ENCODE peak calls at places on chromosome 10, in eight cellular contexts. One of them, this sample, is unnamed.
A peak's percentile ranks its signal among the peaks of the same experiment; 100 is the strongest.

GRCh38 chr10:77472146-77472545 is 165.5 kb downstream of the KCNMA1 start:
- ATAC-seq in HCT116: no peak
- ATAC-seq in GM23338: no peak
- ATAC-seq in GM12878: no peak
- ATAC-seq in Panc1: no peak
- ATAC-seq in K562: no peak
- ATAC-seq in upper lobe of left lung: no peak
- ATAC-seq in HepG2: no peak
- ATAC-seq in this sample: no peak

GRCh38 chr10:5504146-5505072 is 5.0 kb upstream of the CALML5 start:
- ATAC-seq in HepG2: no peak
- ATAC-seq in HCT116: no peak
- ATAC-seq in GM23338: no peak
- ATAC-seq in upper lobe of left lung: no peak
- ATAC-seq in Panc1: no peak
- ATAC-seq in GM12878: no peak
- ATAC-seq in K562: no peak
- ATAC-seq in this sample: no peak

GRCh38 chr10:128268015-128268722 is 141.9 kb upstream of the MKI67 start:
- ATAC-seq in HepG2: peak; percentile 83
- ATAC-seq in upper lobe of left lung: no peak
- ATAC-seq in HCT116: peak; percentile 84
- ATAC-seq in Panc1: peak; percentile 84
- ATAC-seq in GM12878: peak; percentile 38
- ATAC-seq in K562: peak; percentile 96
- ATAC-seq in GM23338: peak; percentile 92
- ATAC-seq in this sample: no peak

GRCh38 chr10:5274795-5275194 is 78.2 kb downstream of the AKR1C4 start:
- ATAC-seq in GM12878: no peak
- ATAC-seq in GM23338: no peak
- ATAC-seq in K562: no peak
- ATAC-seq in HCT116: no peak
- ATAC-seq in HepG2: no peak
- ATAC-seq in upper lobe of left lung: no peak
- ATAC-seq in Panc1: no peak
- ATAC-seq in this sample: no peak

GRCh38 chr10:101879456-101880189 is 36.0 kb upstream of the KCNIP2 start:
- ATAC-seq in GM12878: no peak
- ATAC-seq in GM23338: no peak
- ATAC-seq in HCT116: no peak
- ATAC-seq in Panc1: peak; percentile 64
- ATAC-seq in upper lobe of left lung: no peak
- ATAC-seq in K562: no peak
- ATAC-seq in HepG2: no peak
- ATAC-seq in this sample: no peak

GRCh38 chr10:45580781-45581496 is 91.6 kb downstream of the ZFAND4 start:
- ATAC-seq in GM12878: peak; percentile 84
- ATAC-seq in upper lobe of left lung: no peak
- ATAC-seq in GM23338: peak; percentile 58
- ATAC-seq in HCT116: no peak
- ATAC-seq in K562: peak; percentile 86
- ATAC-seq in Panc1: peak; percentile 87
- ATAC-seq in HepG2: no peak
- ATAC-seq in this sample: no peak

GRCh38 chr10:79938728-79939380 is 10.1 kb downstream of the SFTPD start:
- ATAC-seq in upper lobe of left lung: peak; percentile 66
- ATAC-seq in GM23338: no peak
- ATAC-seq in HCT116: no peak
- ATAC-seq in K562: no peak
- ATAC-seq in HepG2: no peak
- ATAC-seq in Panc1: no peak
- ATAC-seq in GM12878: peak; percentile 78
- ATAC-seq in this sample: peak; percentile 66

GRCh38 chr10:121323448-121323847 is 274.8 kb downstream of the FGFR2 start:
- ATAC-seq in HCT116: no peak
- ATAC-seq in K562: no peak
- ATAC-seq in upper lobe of left lung: no peak
- ATAC-seq in HepG2: no peak
- ATAC-seq in Panc1: no peak
- ATAC-seq in GM12878: no peak
- ATAC-seq in GM23338: no peak
- ATAC-seq in this sample: no peak

GRCh38 chr10:43061764-43062163 is 15.1 kb upstream of the RET start:
- ATAC-seq in HepG2: no peak
- ATAC-seq in K562: no peak
- ATAC-seq in GM23338: no peak
- ATAC-seq in Panc1: no peak
- ATAC-seq in GM12878: no peak
- ATAC-seq in upper lobe of left lung: no peak
- ATAC-seq in HCT116: no peak
- ATAC-seq in this sample: no peak

GRCh38 chr10:127441350-127442219 is 107.5 kb upstream of the NPS start:
- ATAC-seq in Panc1: no peak
- ATAC-seq in HepG2: no peak
- ATAC-seq in HCT116: no peak
- ATAC-seq in upper lobe of left lung: no peak
- ATAC-seq in K562: no peak
- ATAC-seq in GM12878: no peak
- ATAC-seq in GM23338: peak; percentile 92
- ATAC-seq in this sample: peak; percentile 16

GRCh38 chr10:52216852-52217251 is 97.2 kb upstream of the DKK1 start:
- ATAC-seq in Panc1: peak; percentile 57
- ATAC-seq in HCT116: no peak
- ATAC-seq in GM12878: peak; percentile 67
- ATAC-seq in K562: no peak
- ATAC-seq in upper lobe of left lung: no peak
- ATAC-seq in GM23338: no peak
- ATAC-seq in HepG2: no peak
- ATAC-seq in this sample: no peak

GRCh38 chr10:103395754-103396066 is 565 bp downstream of the ATP5MK start:
- ATAC-seq in upper lobe of left lung: peak; percentile 34
- ATAC-seq in HepG2: peak; percentile 38
- ATAC-seq in GM23338: peak; percentile 13
- ATAC-seq in Panc1: peak; percentile 5
- ATAC-seq in K562: peak; percentile 18
- ATAC-seq in GM12878: peak; percentile 7
- ATAC-seq in HCT116: peak; percentile 0
- ATAC-seq in this sample: no peak

GRCh38 chr10:63760034-63760707 is 239.0 kb downstream of the REEP3 start:
- ATAC-seq in HCT116: no peak
- ATAC-seq in HepG2: no peak
- ATAC-seq in GM23338: no peak
- ATAC-seq in upper lobe of left lung: no peak
- ATAC-seq in Panc1: no peak
- ATAC-seq in GM12878: no peak
- ATAC-seq in K562: no peak
- ATAC-seq in this sample: no peak

GRCh38 chr10:103986360-103986759 is 19.4 kb downstream of the SLK start:
- ATAC-seq in K562: no peak
- ATAC-seq in HCT116: no peak
- ATAC-seq in GM12878: peak; percentile 56
- ATAC-seq in GM23338: no peak
- ATAC-seq in HepG2: no peak
- ATAC-seq in upper lobe of left lung: no peak
- ATAC-seq in Panc1: peak; percentile 41
- ATAC-seq in this sample: no peak

GRCh38 chr10:60479305-60480020 is 89.8 kb upstream of the ANK3 start:
- ATAC-seq in Panc1: no peak
- ATAC-seq in HCT116: no peak
- ATAC-seq in GM12878: peak; percentile 55
- ATAC-seq in upper lobe of left lung: no peak
- ATAC-seq in HepG2: no peak
- ATAC-seq in K562: no peak
- ATAC-seq in GM23338: peak; percentile 42
- ATAC-seq in this sample: no peak

GRCh38 chr10:31261502-31262311 is 57.3 kb upstream of the ZEB1 start:
- ATAC-seq in HCT116: no peak
- ATAC-seq in GM12878: no peak
- ATAC-seq in K562: no peak
- ATAC-seq in upper lobe of left lung: no peak
- ATAC-seq in Panc1: no peak
- ATAC-seq in GM23338: no peak
- ATAC-seq in HepG2: no peak
- ATAC-seq in this sample: no peak

GRCh38 chr10:19826712-19827111 is 10.5 kb downstream of the PLXDC2 start:
- ATAC-seq in upper lobe of left lung: no peak
- ATAC-seq in GM12878: no peak
- ATAC-seq in K562: no peak
- ATAC-seq in Panc1: no peak
- ATAC-seq in GM23338: no peak
- ATAC-seq in HCT116: no peak
- ATAC-seq in HepG2: no peak
- ATAC-seq in this sample: peak; percentile 44

GRCh38 chr10:10213237-10213636 is 804.4 kb upstream of the CELF2 start:
- ATAC-seq in upper lobe of left lung: no peak
- ATAC-seq in HCT116: no peak
- ATAC-seq in Panc1: no peak
- ATAC-seq in K562: no peak
- ATAC-seq in GM12878: peak; percentile 71
- ATAC-seq in GM23338: no peak
- ATAC-seq in HepG2: no peak
- ATAC-seq in this sample: no peak

GRCh38 chr10:121076760-121077159 is 225.6 kb downstream of the WDR11 start:
- ATAC-seq in HCT116: no peak
- ATAC-seq in GM23338: no peak
- ATAC-seq in Panc1: no peak
- ATAC-seq in upper lobe of left lung: peak; percentile 65
- ATAC-seq in K562: no peak
- ATAC-seq in HepG2: no peak
- ATAC-seq in GM12878: no peak
- ATAC-seq in this sample: peak; percentile 34

GRCh38 chr10:119353438-119353837 is 146.1 kb downstream of the GRK5 start:
- ATAC-seq in Panc1: no peak
- ATAC-seq in GM12878: no peak
- ATAC-seq in upper lobe of left lung: no peak
- ATAC-seq in GM23338: no peak
- ATAC-seq in HCT116: no peak
- ATAC-seq in K562: no peak
- ATAC-seq in HepG2: no peak
- ATAC-seq in this sample: no peak

GRCh38 chr10:29127731-29128130 is 161.1 kb upstream of the LYZL1 start:
- ATAC-seq in GM12878: no peak
- ATAC-seq in HCT116: no peak
- ATAC-seq in Panc1: no peak
- ATAC-seq in HepG2: no peak
- ATAC-seq in GM23338: no peak
- ATAC-seq in K562: no peak
- ATAC-seq in upper lobe of left lung: no peak
- ATAC-seq in this sample: no peak

GRCh38 chr10:113027574-113028392 is 77.7 kb downstream of the TCF7L2 start:
- ATAC-seq in HCT116: no peak
- ATAC-seq in HepG2: peak; percentile 78
- ATAC-seq in GM23338: peak; percentile 53
- ATAC-seq in GM12878: no peak
- ATAC-seq in upper lobe of left lung: no peak
- ATAC-seq in K562: no peak
- ATAC-seq in Panc1: peak; percentile 35
- ATAC-seq in this sample: no peak

DNA sequence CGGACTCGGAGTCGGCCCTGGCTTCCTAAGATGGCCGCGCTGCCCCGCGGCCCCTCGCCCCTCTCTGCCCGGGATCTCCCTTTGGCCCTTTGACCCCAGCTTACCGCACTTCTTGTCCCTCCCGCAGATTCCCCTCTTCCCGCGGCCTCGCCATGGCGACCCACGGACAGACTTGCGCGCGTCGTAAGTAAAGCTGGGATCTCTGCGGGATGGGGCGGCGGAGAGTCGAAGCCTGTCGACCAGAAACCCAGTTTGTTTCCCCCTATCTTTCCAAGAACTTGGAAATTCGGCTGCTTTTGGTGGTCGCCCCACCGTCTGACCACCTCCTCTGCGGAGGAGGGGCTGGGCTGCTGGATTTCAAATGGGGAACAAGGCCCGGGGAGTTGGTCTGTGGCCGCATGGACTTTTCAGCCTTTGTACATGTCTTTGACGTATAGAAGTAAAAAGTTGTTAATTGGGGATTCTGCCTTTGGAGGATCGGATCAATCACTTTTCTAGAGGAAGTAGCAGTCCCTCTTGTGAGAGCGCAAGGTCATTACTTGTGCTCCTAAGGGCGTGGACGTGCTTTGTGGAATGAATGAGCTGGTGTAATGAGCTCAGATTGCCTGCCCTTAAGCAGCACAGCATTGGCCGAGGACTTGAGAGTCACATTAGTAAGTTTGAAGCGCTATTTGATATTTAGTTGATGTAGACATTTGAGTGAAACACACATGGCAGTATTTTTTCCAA is 575 bp downstream of the VDAC2 start:
- ATAC-seq in Panc1: peak; percentile 62
- ATAC-seq in upper lobe of left lung: no peak
- ATAC-seq in GM12878: peak; percentile 65
- ATAC-seq in HCT116: peak; percentile 49
- ATAC-seq in HepG2: peak; percentile 67
- ATAC-seq in GM23338: peak; percentile 9
- ATAC-seq in K562: peak; percentile 70
- ATAC-seq in this sample: no peak
- TF ChIP-seq POLR2AphosphoS5 in Panc1: no peak
- TF ChIP-seq POLR2AphosphoS5 in upper lobe of left lung: no peak
- TF ChIP-seq POLR2AphosphoS5 in GM12878: peak; percentile 4
- TF ChIP-seq POLR2AphosphoS5 in HCT116: no peak
- TF ChIP-seq POLR2AphosphoS5 in HepG2: peak; percentile 23
- TF ChIP-seq POLR2AphosphoS5 in GM23338: no peak
- TF ChIP-seq POLR2AphosphoS5 in K562: peak; percentile 37
- TF ChIP-seq POLR2AphosphoS5 in this sample: no peak

GRCh38 chr10:62616885-62617635 is 187.5 kb upstream of the ADO start:
- ATAC-seq in upper lobe of left lung: no peak
- ATAC-seq in K562: no peak
- ATAC-seq in GM12878: peak; percentile 12
- ATAC-seq in GM23338: no peak
- ATAC-seq in Panc1: no peak
- ATAC-seq in HepG2: no peak
- ATAC-seq in HCT116: no peak
- ATAC-seq in this sample: no peak
- TF ChIP-seq POLR2AphosphoS5 in upper lobe of left lung: no peak
- TF ChIP-seq POLR2AphosphoS5 in K562: no peak
- TF ChIP-seq POLR2AphosphoS5 in GM12878: no peak
- TF ChIP-seq POLR2AphosphoS5 in GM23338: no peak
- TF ChIP-seq POLR2AphosphoS5 in Panc1: no peak
- TF ChIP-seq POLR2AphosphoS5 in HepG2: no peak
- TF ChIP-seq POLR2AphosphoS5 in HCT116: no peak
- TF ChIP-seq POLR2AphosphoS5 in this sample: no peak

GRCh38 chr10:124119933-124120332 is 26.5 kb upstream of the CHST15 start:
- ATAC-seq in HCT116: no peak
- ATAC-seq in GM23338: no peak
- ATAC-seq in Panc1: no peak
- ATAC-seq in GM12878: no peak
- ATAC-seq in K562: no peak
- ATAC-seq in HepG2: no peak
- ATAC-seq in upper lobe of left lung: peak; percentile 63
- ATAC-seq in this sample: peak; percentile 52
- TF ChIP-seq POLR2AphosphoS5 in HCT116: no peak
- TF ChIP-seq POLR2AphosphoS5 in GM23338: no peak
- TF ChIP-seq POLR2AphosphoS5 in Panc1: no peak
- TF ChIP-seq POLR2AphosphoS5 in GM12878: no peak
- TF ChIP-seq POLR2AphosphoS5 in K562: no peak
- TF ChIP-seq POLR2AphosphoS5 in HepG2: no peak
- TF ChIP-seq POLR2AphosphoS5 in upper lobe of left lung: peak; percentile 57
- TF ChIP-seq POLR2AphosphoS5 in this sample: no peak

DNA sequence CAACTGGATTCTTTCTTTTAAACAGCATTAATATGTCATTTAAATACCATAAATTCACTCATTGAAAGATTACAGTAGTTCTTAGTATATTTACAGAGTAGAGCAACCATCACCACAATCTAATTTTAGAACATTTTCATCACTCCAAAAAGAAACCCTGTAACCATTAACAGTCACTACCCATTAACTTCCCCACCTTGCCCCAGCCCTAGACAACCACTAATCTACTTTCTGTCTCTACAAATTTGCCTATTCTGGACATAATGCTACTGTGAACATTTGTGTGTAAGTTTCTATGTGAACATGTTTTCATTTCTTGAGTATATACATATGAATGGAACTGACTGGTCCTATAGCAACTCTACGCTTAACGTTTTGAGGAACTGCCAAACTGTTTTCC is 42.4 kb downstream of the P4HA1 start:
- ATAC-seq in HepG2: no peak
- ATAC-seq in GM12878: peak; percentile 94
- ATAC-seq in HCT116: no peak
- ATAC-seq in GM23338: no peak
- ATAC-seq in Panc1: no peak
- ATAC-seq in K562: no peak
- ATAC-seq in upper lobe of left lung: no peak
- ATAC-seq in this sample: no peak
- TF ChIP-seq POLR2AphosphoS5 in HepG2: no peak
- TF ChIP-seq POLR2AphosphoS5 in GM12878: no peak
- TF ChIP-seq POLR2AphosphoS5 in HCT116: no peak
- TF ChIP-seq POLR2AphosphoS5 in GM23338: no peak
- TF ChIP-seq POLR2AphosphoS5 in Panc1: no peak
- TF ChIP-seq POLR2AphosphoS5 in K562: no peak
- TF ChIP-seq POLR2AphosphoS5 in upper lobe of left lung: no peak
- TF ChIP-seq POLR2AphosphoS5 in this sample: no peak